ENCODE peak calls at places on chromosome 15, in four cellular contexts. W is esophagus squamous epithelium, G is transverse colon, T is tibial nerve. V is an unnamed sample.

GRCh38 chr15:95770191-95770590 is 560.3 kb upstream of the NR2F2 start:
- DNase-seq in W (no peak), G (no peak), T (no peak), V (no peak)

GRCh38 chr15:44207643-44208042 is 12.6 kb upstream of the FRMD5 start:
- DNase-seq in G (no peak), T (no peak), W (no peak), V (no peak)

GRCh38 chr15:43251863-43252241 is 14.9 kb downstream of the TGM5 start:
- DNase-seq in G (no peak), T (no peak), W (no peak), V (no peak)

GRCh38 chr15:61264986-61265385 is 35.9 kb upstream of the RORA start:
- DNase-seq in W (no peak), T (no peak), G (no peak), V (no peak)

GRCh38 chr15:35630570-35630969 is 84.6 kb upstream of the DPH6 start:
- DNase-seq in T (peak), W (no peak), G (no peak), V (peak)

GRCh38 chr15:77025066-77025435 is 30.1 kb downstream of the PSTPIP1 start:
- DNase-seq in W (no peak), T (no peak), G (no peak), V (peak)

GRCh38 chr15:33773969-33774368 is 194.3 kb upstream of the CHRM5 start:
- DNase-seq in T (no peak), G (no peak), W (no peak), V (no peak)

GRCh38 chr15:34359416-34359815 is 7.6 kb downstream of the LPCAT4 start:
- DNase-seq in W (no peak), G (peak), T (no peak), V (no peak)

GRCh38 chr15:100686725-100687488 is 84.5 kb downstream of the ASB7 start:
- DNase-seq in G (no peak), W (no peak), T (no peak), V (no peak)

GRCh38 chr15:51089041-51089440 is 5.7 kb downstream of the TNFAIP8L3 start:
- DNase-seq in T (no peak), G (no peak), W (no peak), V (no peak)

GRCh38 chr15:52678036-52678467 is 1.1 kb downstream of the ATOSA start:
- DNase-seq in G (peak), T (peak), W (no peak), V (peak)

GRCh38 chr15:52677593-52677992 is 1.6 kb downstream of the ATOSA start:
- DNase-seq in G (no peak), W (no peak), T (no peak), V (no peak)

GRCh38 chr15:52679232-52680040 is at the start of gene ATOSA:
- DNase-seq in W (peak), G (peak), T (peak), V (peak)

GRCh38 chr15:52680041-52680391 is 828 bp upstream of the ATOSA start:
- DNase-seq in W (no peak), T (no peak), G (no peak), V (no peak)

GRCh38 chr15:52678468-52679231 is 538 bp downstream of the ATOSA start:
- DNase-seq in W (peak), T (peak), G (peak), V (peak)
- TF ChIP-seq POLR2A in W (no peak), T (no peak), G (no peak), V (no peak)

GRCh38 chr15:79299836-79300235 is 11.1 kb upstream of the TMED3 start:
- DNase-seq in T (no peak), W (no peak), G (no peak), V (no peak)
- TF ChIP-seq CTCF in T (no peak), W (no peak), G (no peak), V (no peak)

DNA sequence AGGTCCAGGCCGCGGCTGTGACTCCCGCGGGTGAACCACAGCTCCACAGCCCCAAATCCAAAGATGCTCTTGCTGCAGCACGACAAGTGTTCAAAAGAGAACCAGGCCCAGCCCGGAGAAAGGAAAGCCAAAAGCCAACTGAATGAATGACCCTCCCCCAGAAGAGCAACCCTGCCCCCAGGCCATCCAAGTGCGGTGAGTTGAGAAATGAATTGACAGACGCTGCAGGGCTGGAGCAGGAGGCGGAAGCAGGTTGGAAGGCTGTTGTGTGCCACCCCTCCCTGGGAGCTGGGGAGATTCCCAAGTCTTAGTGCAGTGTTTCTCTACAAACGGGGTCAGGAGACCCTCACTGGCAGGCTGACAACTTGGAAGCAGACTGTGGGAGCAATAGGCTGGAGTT is 3.5 kb upstream of the SPTBN5 start:
- DNase-seq in T (no peak), G (no peak), W (no peak), V (no peak)
- TF ChIP-seq POLR2A in T (no peak), G (no peak), W (no peak), V (no peak)

GRCh38 chr15:56866798-56867197 is 51.6 kb upstream of the TCF12 start:
- DNase-seq in W (no peak), T (no peak), G (no peak), V (no peak)

GRCh38 chr15:56868251-56868650 is 50.2 kb upstream of the TCF12 start:
- DNase-seq in G (no peak), W (no peak), T (no peak), V (no peak)

GRCh38 chr15:56871867-56872266 is 46.6 kb upstream of the TCF12 start:
- DNase-seq in T (no peak), W (no peak), G (no peak), V (no peak)

GRCh38 chr15:56871180-56871579 is 47.3 kb upstream of the TCF12 start:
- DNase-seq in W (no peak), G (no peak), T (no peak), V (no peak)

GRCh38 chr15:56869573-56869972 is 48.9 kb upstream of the TCF12 start:
- DNase-seq in G (peak), W (no peak), T (peak), V (no peak)
- TF ChIP-seq CTCF in G (peak), W (peak), T (peak), V (peak)

GRCh38 chr15:67120839-67121540 is 55.6 kb downstream of the SMAD3 start:
- DNase-seq in G (peak), W (peak), T (peak), V (peak)
- TF ChIP-seq POLR2A in G (peak), W (no peak), T (no peak), V (no peak)

GRCh38 chr15:98769867-98770266 is 121.5 kb downstream of the IGF1R start:
- DNase-seq in W (no peak), G (no peak), T (no peak), V (no peak)

GRCh38 chr15:98772895-98773294 is 124.6 kb downstream of the IGF1R start:
- DNase-seq in W (no peak), G (no peak), T (no peak), V (no peak)

GRCh38 chr15:98773616-98774015 is 125.3 kb downstream of the IGF1R start:
- DNase-seq in G (no peak), T (no peak), W (no peak), V (no peak)

GRCh38 chr15:98770984-98771383 is 122.6 kb downstream of the IGF1R start:
- DNase-seq in T (no peak), W (no peak), G (no peak), V (no peak)

DNA sequence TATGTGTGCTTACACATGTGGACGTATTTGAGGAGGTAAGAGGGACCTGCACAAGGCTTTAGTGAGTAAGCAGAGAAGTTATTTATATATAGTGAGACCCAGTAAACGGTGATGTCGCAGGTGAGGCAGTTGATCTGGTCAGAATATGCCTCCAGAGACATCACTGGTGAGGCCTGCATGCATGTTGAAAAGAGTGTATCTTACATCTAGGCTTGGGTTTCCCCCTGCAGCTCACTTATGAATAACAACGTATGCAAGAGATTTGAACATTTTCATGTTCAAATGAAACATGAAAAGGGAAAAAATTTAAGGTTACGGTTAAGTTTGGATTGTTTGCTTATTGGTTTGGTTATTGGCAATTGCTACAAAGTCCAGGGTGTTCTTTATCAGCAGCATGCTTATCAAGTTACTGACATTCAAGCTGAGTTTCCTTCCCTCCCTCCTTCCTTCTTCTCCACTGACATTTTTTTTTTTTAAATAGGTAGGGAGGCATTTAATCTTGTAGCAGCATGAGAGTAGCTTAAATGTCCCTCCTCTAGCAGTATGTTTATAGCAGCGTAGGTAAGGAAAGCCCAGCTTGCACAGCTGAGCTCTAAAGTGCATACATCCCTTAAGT is 123.2 kb downstream of the IGF1R start:
- DNase-seq in W (no peak), G (no peak), T (no peak), V (no peak)
- TF ChIP-seq CTCF in W (no peak), G (no peak), T (no peak), V (no peak)

DNA sequence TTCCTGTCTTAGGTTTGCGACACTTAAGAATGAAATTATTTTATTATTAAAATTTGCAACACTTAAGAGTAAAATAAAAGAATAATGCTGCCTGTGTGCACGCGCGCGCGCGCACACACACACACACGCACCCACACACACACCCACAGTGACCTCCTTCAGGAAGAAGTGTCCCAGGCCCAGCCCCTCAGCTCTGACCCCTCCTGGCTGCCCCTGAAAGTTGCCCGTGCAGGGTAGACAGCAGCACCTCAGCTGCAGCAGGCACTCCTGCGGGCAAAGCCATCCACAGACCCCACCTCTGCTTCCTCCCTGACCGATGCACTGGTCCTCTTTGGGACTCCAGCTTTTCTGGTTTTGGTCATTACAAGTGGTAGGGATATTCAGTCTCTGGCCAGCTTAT is 478.2 kb downstream of the NTRK3 start:
- DNase-seq in W (no peak), T (no peak), G (no peak), V (no peak)
- TF ChIP-seq POLR2A in W (no peak), T (no peak), G (no peak), V (no peak)

GRCh38 chr15:64836023-64836536 is 5.6 kb upstream of the PLEKHO2 start:
- DNase-seq in G (no peak), W (no peak), T (no peak), V (no peak)
- TF ChIP-seq CTCF in G (no peak), W (no peak), T (no peak), V (no peak)

GRCh38 chr15:68042855-68043222 is 11.3 kb upstream of the PIAS1 start:
- DNase-seq in G (no peak), T (no peak), W (no peak), V (no peak)

GRCh38 chr15:68040144-68040543 is 14.0 kb upstream of the PIAS1 start:
- DNase-seq in T (no peak), G (no peak), W (no peak), V (no peak)

GRCh38 chr15:68042156-68042854 is 11.8 kb upstream of the PIAS1 start:
- DNase-seq in G (no peak), W (no peak), T (no peak), V (no peak)

GRCh38 chr15:68047826-68048225 is 6.3 kb upstream of the PIAS1 start:
- DNase-seq in W (no peak), G (no peak), T (no peak), V (no peak)

DNA sequence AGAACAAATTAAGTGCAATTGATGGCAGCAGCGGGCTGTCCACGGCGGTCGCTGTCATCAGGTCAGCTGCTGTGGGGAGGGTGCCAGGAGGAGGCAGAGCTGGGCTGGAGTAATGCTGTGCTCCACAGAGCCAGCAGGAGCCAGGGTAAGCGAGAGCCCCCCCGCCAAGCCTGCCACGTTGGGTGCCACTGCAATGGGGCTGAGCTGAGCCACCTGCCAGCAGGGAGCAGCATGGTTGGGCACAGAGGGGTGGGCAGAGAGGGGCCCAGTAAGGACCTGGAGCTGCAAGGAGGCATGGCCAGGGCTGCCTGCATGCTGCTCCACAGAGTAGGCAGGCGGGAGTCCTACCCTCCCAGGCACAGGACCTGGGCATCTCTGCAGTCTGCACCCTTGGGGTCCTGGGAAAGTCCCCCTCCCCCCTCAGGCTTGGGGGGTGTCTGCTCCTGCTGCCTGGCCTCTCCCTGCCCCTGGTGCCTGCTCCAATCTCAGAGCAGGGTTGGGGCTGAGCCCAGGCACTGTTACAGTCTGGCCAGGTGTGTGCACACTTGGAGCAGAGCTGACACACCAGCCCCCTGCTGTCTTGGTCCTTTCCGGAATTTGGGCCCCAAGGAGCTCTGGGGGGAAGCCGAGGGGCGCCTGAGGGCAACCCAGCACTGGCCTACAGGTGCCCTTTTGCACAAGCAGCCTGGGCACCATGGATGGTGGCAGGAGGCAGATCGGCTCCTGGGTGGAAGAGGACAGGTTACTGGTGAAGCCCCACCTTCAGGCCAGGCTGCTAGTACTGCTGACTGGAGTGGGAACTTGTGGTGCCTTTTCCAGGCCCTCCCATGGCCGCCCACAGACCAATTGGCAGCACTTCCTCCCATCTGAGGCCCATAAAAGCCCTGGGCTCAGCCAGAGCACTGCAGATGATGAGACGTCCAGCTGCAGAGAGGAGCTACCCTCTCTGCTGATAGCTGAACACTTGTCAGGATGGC is 8.5 kb upstream of the PIAS1 start:
- DNase-seq in W (no peak), T (no peak), G (no peak), V (no peak)
- TF ChIP-seq POLR2A in W (no peak), T (no peak), G (no peak), V (no peak)

V was measured in lower leg skin.